ENCODE peak calls at places on chromosomes 2 and 18, in four cellular contexts. K, E, N and X are unnamed samples.

GRCh38 chr2:182372661-182373060 is 54.2 kb downstream of the PDE1A start:
- DNase-seq in K (peak), E (no peak), N (no peak), X (peak)

GRCh38 chr2:15058015-15058414 is 425.5 kb downstream of the LRATD1 start:
- DNase-seq in K (no peak), E (no peak), N (no peak), X (no peak)

GRCh38 chr18:74611791-74612190 is 14.1 kb downstream of the ZNF407 start:
- DNase-seq in K (no peak), E (no peak), N (no peak), X (no peak)

GRCh38 chr2:202101049-202101579 is 28.1 kb downstream of the KIAA2012 start:
- DNase-seq in K (no peak), E (no peak), N (no peak), X (no peak)

GRCh38 chr2:69798909-69799526 is 30.4 kb upstream of the GMCL1 start:
- DNase-seq in K (peak), E (peak), N (no peak), X (peak)

GRCh38 chr18:63604791-63605567 is 17.8 kb downstream of the SERPINB13 start:
- DNase-seq in K (peak), E (no peak), N (no peak), X (no peak)

GRCh38 chr2:101516833-101517690 is 42.1 kb upstream of the RFX8 start:
- DNase-seq in K (peak), E (no peak), N (no peak), X (no peak)

GRCh38 chr2:104820126-104820525 is 33.8 kb upstream of the POU3F3 start:
- DNase-seq in K (no peak), E (no peak), N (no peak), X (no peak)

GRCh38 chr2:67872481-67872880 is 190.3 kb downstream of the C1D start:
- DNase-seq in K (no peak), E (no peak), N (no peak), X (no peak)

GRCh38 chr2:217074576-217075224 is 214.8 kb upstream of the TNP1 start:
- DNase-seq in K (peak), E (no peak), N (no peak), X (no peak)

GRCh38 chr2:100845141-100845991 is 25.4 kb downstream of the NPAS2 start:
- DNase-seq in K (no peak), E (no peak), N (no peak), X (no peak)

GRCh38 chr2:15751477-15751876 is 159.8 kb downstream of the DDX1 start:
- DNase-seq in K (no peak), E (no peak), N (no peak), X (no peak)

GRCh38 chr2:173184031-173185004 is 108.7 kb downstream of the MAP3K20 start:
- DNase-seq in K (peak), E (no peak), N (no peak), X (peak)

GRCh38 chr2:43312751-43313641 is 86.6 kb upstream of the ZFP36L2 start:
- DNase-seq in K (peak), E (peak), N (no peak), X (no peak)

GRCh38 chr2:165758276-165758675 is 35.8 kb downstream of the GALNT3 start:
- DNase-seq in K (no peak), E (no peak), N (no peak), X (no peak)

GRCh38 chr18:11224166-11224565 is 74.8 kb upstream of the PIEZO2 start:
- DNase-seq in K (no peak), E (no peak), N (no peak), X (no peak)

GRCh38 chr2:17947113-17947512 is 68.6 kb downstream of the KCNS3 start:
- DNase-seq in K (no peak), E (no peak), N (no peak), X (no peak)

GRCh38 chr18:67199993-67200617 is 316.4 kb downstream of the DSEL start:
- DNase-seq in K (peak), E (no peak), N (no peak), X (peak)

GRCh38 chr2:216281316-216281715 is 91.0 kb downstream of the MARCHF4 start:
- DNase-seq in K (no peak), E (no peak), N (no peak), X (no peak)

GRCh38 chr2:62050456-62051045 is 145.1 kb downstream of the COMMD1 start:
- DNase-seq in K (no peak), E (no peak), N (no peak), X (no peak)

GRCh38 chr2:47534179-47534919 is 131.4 kb downstream of the MSH2 start:
- DNase-seq in K (peak), E (peak), N (no peak), X (peak)

GRCh38 chr2:178484245-178485041 is 4.2 kb downstream of the PLEKHA3 start:
- DNase-seq in K (no peak), E (no peak), N (no peak), X (peak)

GRCh38 chr18:46174317-46175039 is 70.3 kb downstream of the HAUS1 start:
- DNase-seq in K (peak), E (peak), N (no peak), X (peak)

GRCh38 chr2:118859157-118859770 is 11.8 kb upstream of the EN1 start:
- DNase-seq in K (no peak), E (no peak), N (no peak), X (no peak)

GRCh38 chr2:159101755-159102489 is 133.5 kb downstream of the TANC1 start:
- DNase-seq in K (no peak), E (no peak), N (no peak), X (no peak)

GRCh38 chr2:200309296-200309846 is 2.9 kb downstream of the SPATS2L start:
- DNase-seq in K (no peak), E (no peak), N (no peak), X (no peak)

GRCh38 chr2:200310545-200310971 is 4.1 kb downstream of the SPATS2L start:
- DNase-seq in K (peak), E (no peak), N (no peak), X (no peak)

GRCh38 chr2:200306969-200307811 is 697 bp downstream of the SPATS2L start:
- DNase-seq in K (peak), E (peak), N (no peak), X (peak)

GRCh38 chr2:200308001-200308400 is 1.5 kb downstream of the SPATS2L start:
- DNase-seq in K (peak), E (no peak), N (no peak), X (no peak)

GRCh38 chr2:200308421-200309295 is 2.2 kb downstream of the SPATS2L start:
- DNase-seq in K (peak), E (no peak), N (no peak), X (peak)
- TF ChIP-seq CTCF in K (peak), E (no peak), N (no peak), X (peak)

GRCh38 chr2:198054299-198054698 is 249.9 kb downstream of the PLCL1 start:
- DNase-seq in K (peak), E (peak), N (no peak), X (peak)
- TF ChIP-seq CTCF in K (peak), E (peak), N (no peak), X (peak)

DNA sequence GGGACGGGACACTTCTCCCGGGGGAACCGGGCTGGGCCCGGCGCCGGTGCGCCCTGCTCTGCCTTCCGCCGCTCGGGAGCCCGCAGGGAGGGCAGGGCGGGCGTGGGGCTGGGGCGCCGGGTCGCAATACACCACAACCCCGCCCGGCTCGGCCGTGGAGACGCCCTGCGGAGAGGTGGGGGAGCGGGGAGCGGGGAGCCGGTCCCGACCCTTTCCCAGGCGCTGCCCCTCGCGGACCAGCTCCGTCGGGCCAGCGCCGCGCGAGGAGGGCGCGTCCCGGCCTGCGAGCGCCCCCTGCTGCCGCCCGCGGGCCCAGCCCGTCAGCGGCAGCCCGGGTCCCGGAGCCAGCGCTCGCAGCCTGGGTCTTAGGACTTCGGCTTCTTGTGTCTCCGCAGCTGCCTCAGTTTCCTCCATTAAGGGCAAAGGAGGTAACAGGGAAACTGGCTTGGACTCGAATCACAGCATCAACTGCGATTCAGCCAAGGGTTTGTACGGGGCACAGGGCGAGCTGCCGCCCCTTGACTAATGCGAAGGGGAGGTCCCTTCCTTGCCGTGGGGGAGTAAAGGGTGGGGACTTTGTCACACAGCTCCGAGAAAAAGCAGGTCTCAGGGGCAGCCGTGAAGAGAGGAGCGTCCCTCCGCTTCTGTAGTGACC is 635 bp upstream of the ADRA2B start:
- DNase-seq in K (no peak), E (peak), N (no peak), X (peak)
- TF ChIP-seq CTCF in K (peak), E (peak), N (no peak), X (peak)

DNA sequence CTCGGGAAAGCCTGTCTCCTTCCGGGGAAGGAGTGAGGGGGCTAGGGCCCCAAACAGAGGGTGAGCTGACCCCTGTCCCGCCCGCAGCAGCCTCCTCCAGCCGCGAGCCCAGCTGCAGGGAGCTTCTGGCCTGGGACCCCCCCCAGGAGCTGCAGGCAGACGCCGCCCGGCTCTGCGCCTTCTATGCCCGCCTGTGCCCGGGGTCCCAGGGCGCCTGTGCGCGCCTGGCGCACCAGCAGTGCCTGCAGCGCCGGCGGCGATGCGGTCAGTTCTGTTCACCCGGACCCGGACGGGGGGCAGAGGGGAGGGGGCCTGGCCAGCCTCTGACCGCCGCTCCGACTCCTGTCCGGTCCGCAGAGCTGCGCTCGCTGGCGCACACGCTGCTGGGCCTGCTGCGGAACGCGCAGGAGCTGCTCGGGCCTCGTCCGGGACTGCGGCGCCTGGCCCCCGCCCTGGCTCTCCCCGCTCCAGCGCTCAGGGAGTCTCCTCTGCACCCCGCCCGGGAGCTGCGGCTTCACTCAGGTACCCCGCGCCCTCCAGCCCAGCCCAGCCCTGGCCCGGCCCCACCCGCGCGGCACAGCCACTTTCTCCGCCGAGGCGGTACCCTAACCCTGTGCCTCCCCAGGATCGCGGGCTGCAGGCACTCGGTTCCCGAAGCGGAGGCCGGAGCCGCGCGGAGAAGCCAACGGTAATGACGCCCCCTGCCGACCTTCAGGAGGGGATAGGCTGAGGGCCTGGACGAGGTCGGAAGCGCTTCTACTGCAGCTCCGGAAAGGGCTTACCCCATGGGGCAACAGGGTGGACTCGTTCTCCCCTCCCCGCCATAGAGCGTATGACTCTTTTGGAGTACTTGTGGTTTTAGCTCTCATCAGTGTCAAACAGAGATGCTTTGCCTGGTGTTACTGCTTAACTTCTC is 2.0 kb upstream of the CHRND start:
- DNase-seq in K (peak), E (peak), N (no peak), X (peak)
- TF ChIP-seq CTCF in K (no peak), E (peak), N (no peak), X (peak)

DNA sequence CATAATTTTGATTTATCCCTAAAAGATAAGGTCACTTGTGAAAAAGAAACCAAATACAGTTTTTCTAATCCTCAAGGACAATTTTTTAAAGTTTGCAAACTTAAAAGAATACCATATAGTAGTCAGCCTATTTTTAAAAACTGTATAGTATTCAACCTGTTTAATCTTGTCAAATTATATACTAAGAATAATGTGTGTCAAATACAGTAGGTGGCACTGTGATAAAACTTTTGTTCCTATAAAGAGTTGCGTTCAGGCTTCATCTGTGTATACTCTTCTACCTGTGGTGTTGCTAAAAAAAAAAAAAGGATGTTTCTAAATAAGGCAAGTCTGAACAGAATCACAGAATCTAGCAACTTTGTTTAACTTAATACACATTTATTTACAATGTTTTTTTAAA is 68.6 kb downstream of the CCDC138 start:
- DNase-seq in K (peak), E (no peak), N (no peak), X (peak)
- TF ChIP-seq CTCF in K (peak), E (no peak), N (no peak), X (peak)

GRCh38 chr2:144516981-144517824 is 2.7 kb downstream of the ZEB2 start:
- DNase-seq in K (peak), E (peak), N (no peak), X (peak)

GRCh38 chr2:144516417-144516980 is 3.4 kb downstream of the ZEB2 start:
- DNase-seq in K (peak), E (peak), N (no peak), X (no peak)

GRCh38 chr2:144515425-144515693 is 4.6 kb downstream of the ZEB2 start:
- DNase-seq in K (no peak), E (no peak), N (no peak), X (no peak)

GRCh38 chr2:144514731-144515424 is 5.0 kb downstream of the ZEB2 start:
- DNase-seq in K (no peak), E (no peak), N (no peak), X (no peak)

DNA sequence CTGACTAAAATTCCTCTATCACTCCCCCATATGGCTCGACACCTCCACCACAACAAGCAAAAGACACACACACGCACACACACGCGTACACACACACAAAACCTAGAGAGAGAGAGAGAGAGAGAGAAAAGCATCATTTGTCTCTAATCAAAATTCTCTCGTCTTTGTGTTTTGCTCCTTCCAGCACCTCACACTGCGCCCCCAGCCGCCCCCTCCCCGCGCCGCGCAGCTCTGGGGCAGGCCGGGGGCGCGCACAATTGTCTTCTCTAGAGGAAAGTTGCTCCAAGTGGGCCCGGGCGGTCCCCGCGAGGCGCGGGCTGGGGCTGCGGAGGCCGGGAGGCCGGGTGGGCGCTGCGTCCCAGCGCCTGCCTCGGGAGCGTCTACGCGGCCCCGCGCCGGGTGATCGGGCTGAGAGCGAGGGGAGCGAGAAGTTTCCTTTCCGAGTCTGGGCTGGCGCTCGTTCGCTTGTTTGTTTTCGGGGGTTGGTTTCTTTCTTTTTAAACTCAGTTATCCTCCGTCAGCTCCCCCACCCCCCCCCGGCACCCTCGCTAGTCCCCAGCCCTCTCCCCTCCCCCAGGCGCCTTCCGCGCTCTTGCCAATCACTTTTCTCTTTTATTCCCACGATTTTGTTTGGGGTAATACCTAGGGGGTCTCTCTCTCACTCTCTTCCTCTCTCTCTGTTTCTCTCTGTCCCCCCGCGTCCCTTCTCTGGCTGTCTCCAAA is 4.1 kb downstream of the ZEB2 start:
- DNase-seq in K (peak), E (peak), N (no peak), X (peak)
- TF ChIP-seq CTCF in K (peak), E (no peak), N (no peak), X (no peak)